ENCODE peak calls at places on chromosomes 5 and 9, in five cellular contexts. E is HCT116, U is GM12878, W is K562, F is HepG2. T is an unnamed sample.

GRCh38 chr9:36959681-36960574 is 74.1 kb downstream of the PAX5 start:
- DNase-seq in F (no peak), U (no peak), W (no peak), E (no peak), T (no peak)

GRCh38 chr5:158701406-158702177 is 398.1 kb downstream of the EBF1 start:
- DNase-seq in W (no peak), F (no peak), E (no peak), U (no peak), T (no peak)

GRCh38 chr5:139075066-139076050 is 122.8 kb downstream of the SIL1 start:
- DNase-seq in F (no peak), U (no peak), E (no peak), W (no peak), T (no peak)

GRCh38 chr5:878125-878524 is 14.5 kb downstream of the BRD9 start:
- DNase-seq in E (no peak), F (no peak), W (no peak), U (no peak), T (peak)

GRCh38 chr9:93436218-93436617 is 15.3 kb upstream of the FAM120A start:
- DNase-seq in U (no peak), E (no peak), F (no peak), W (no peak), T (no peak)

GRCh38 chr5:16521561-16522090 is 56.0 kb upstream of the ZNF622 start:
- DNase-seq in W (no peak), U (no peak), E (no peak), F (peak), T (no peak)

GRCh38 chr9:127949827-127950512 is 12.3 kb upstream of the DPM2 start:
- DNase-seq in F (peak), U (no peak), W (no peak), E (no peak), T (no peak)

GRCh38 chr9:94632736-94633135 is 6.6 kb downstream of the FBP1 start:
- DNase-seq in F (no peak), U (no peak), W (no peak), E (no peak), T (no peak)

GRCh38 chr9:4318741-4319140 is 18.9 kb upstream of the GLIS3 start:
- DNase-seq in U (no peak), E (no peak), W (no peak), F (no peak), T (no peak)

GRCh38 chr5:146369691-146370090 is 31.1 kb downstream of the POU4F3 start:
- DNase-seq in F (no peak), W (no peak), U (no peak), E (no peak), T (no peak)

GRCh38 chr5:141437208-141437607 is 6.9 kb downstream of the PCDHGA12 start:
- DNase-seq in F (no peak), W (no peak), U (no peak), E (no peak), T (no peak)

GRCh38 chr5:141434006-141434405 is 3.7 kb downstream of the PCDHGA12 start:
- DNase-seq in U (no peak), F (no peak), E (no peak), W (no peak), T (no peak)

GRCh38 chr5:141441571-141442170 is 11.4 kb downstream of the PCDHGA12 start:
- DNase-seq in W (no peak), E (no peak), U (no peak), F (no peak), T (no peak)

GRCh38 chr5:141439411-141440141 is 9.3 kb downstream of the PCDHGA12 start:
- DNase-seq in W (no peak), U (no peak), E (no peak), F (no peak), T (no peak)
- TF ChIP-seq JUND in W (no peak), U (no peak), E (no peak), F (no peak), T (no peak)

GRCh38 chr9:121656941-121657340 is 5.5 kb downstream of the DAB2IP start:
- DNase-seq in F (no peak), E (no peak), U (no peak), W (no peak), T (no peak)

GRCh38 chr9:121660876-121661275 is 9.4 kb downstream of the DAB2IP start:
- DNase-seq in U (no peak), E (no peak), W (no peak), F (no peak), T (no peak)

GRCh38 chr9:121660367-121660766 is 8.9 kb downstream of the DAB2IP start:
- DNase-seq in E (no peak), F (no peak), U (no peak), W (no peak), T (no peak)

GRCh38 chr9:121658591-121658990 is 7.2 kb downstream of the DAB2IP start:
- DNase-seq in F (no peak), U (no peak), W (no peak), E (no peak), T (no peak)

GRCh38 chr9:121658166-121658565 is 6.7 kb downstream of the DAB2IP start:
- DNase-seq in F (no peak), U (no peak), W (no peak), E (no peak), T (no peak)
- TF ChIP-seq CTCF in F (no peak), U (no peak), W (no peak), E (no peak), T (no peak)

GRCh38 chr5:134547579-134547978 is 22.1 kb downstream of the JADE2 start:
- DNase-seq in F (no peak), E (no peak), U (no peak), W (no peak), T (no peak)
- TF ChIP-seq JUND in F (no peak), E (no peak), U (no peak), W (no peak), T (peak)

GRCh38 chr5:88879724-88880123 is 3.3 kb downstream of the MEF2C start:
- DNase-seq in E (no peak), U (no peak), W (no peak), F (no peak), T (no peak)

GRCh38 chr5:88880196-88880595 is 2.8 kb downstream of the MEF2C start:
- DNase-seq in U (no peak), E (no peak), W (no peak), F (no peak), T (no peak)

GRCh38 chr5:88876714-88877113 is 6.3 kb downstream of the MEF2C start:
- DNase-seq in F (no peak), U (no peak), W (no peak), E (no peak), T (no peak)

GRCh38 chr5:88877826-88878225 is 5.2 kb downstream of the MEF2C start:
- DNase-seq in W (no peak), E (no peak), F (no peak), U (no peak), T (no peak)

DNA sequence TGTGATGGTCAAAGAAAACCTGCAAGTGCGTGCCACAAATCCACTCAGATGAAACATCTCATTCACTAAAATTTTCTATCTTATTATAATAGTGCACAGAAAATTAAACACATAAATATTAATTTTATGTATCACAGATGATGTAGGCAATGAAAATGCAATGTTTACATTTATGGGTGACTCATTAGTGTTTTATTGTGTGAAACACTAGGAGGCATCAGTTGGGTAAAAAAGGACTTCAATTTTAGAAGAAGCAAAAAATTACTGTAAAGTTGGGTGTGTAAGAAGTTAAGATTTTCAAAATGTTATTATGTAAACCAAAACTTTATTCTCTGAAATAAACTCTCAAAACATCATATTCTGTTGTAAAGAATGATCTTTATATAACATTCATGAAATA is 4.0 kb downstream of the MEF2C start:
- DNase-seq in F (no peak), U (no peak), W (no peak), E (no peak), T (no peak)
- TF ChIP-seq CTCF in F (no peak), U (no peak), W (no peak), E (no peak), T (peak)

DNA sequence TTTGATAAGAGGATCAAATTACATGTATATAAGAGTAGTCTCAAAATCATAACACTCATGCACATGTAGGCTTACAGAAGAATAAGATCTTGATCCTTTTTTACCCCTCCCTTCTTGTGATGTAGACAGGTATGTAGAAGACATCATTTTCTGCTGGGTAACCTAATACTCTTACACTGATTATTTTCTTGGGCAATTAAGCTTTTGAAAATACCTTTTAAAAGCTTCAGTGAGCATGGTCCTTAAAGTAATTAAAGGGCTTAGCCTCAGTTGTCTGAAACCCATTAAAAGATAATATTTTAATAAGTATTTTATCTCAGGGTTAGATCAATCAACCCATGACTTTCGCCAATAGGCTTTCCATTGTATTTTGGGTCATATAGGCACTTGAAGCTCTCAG is 50.6 kb downstream of the ALDH1A1 start:
- DNase-seq in W (no peak), F (no peak), E (no peak), U (no peak), T (no peak)
- TF ChIP-seq JUND in W (no peak), F (no peak), E (no peak), U (no peak), T (no peak)

DNA sequence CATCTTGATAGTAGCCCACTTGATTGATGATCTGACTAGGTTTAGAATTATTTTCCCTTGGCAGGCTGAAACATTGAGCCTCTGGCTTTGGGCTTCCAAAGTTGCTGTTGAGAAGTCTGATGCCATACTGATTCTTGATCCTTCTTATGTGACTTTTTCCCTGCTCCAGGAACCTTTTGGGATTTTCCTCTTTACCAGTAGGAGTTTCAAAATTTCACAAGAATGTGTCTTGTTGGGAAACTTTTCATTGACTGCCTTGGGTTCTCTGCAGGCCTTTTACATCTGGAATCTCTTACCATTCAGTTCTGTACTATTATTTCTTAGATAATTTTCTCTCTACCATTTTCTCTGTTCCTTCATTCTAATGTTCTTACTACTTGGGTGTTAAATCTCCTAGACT is 20.0 kb downstream of the STC2 start:
- DNase-seq in W (no peak), F (no peak), U (no peak), E (no peak), T (no peak)
- TF ChIP-seq CTCF in W (no peak), F (no peak), U (no peak), E (no peak), T (no peak)

DNA sequence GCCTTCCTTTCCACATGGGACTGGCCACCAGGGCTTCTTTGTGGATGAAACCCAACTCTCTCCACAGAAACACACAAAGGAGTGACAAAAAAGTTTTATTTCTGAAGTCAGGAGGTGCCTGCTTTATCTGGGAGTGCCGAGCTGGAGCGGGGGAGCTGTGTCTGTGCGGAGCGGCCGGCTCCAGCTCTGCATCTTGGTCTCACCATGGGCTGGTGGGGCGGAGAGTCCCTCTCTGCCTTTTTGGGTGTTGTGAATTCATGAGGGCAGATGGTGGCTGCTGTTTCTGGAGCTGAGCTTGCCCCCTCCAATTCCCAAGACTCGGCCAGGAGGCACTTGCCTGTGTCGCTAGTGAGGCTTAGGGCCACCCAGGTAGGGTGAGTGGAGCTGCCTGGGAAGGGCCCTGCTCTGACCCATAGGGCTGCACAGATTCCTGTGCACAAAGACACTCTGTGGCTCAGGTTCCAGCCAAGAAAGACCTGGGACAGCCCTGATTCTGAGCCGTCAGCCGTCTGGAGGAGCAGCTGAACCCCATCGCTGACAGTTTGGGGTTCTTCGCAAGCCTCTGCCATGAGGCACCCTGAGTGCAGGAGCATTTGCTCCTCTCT is 1.4 kb downstream of the DBH start:
- DNase-seq in F (no peak), W (no peak), U (no peak), E (no peak), T (peak)
- TF ChIP-seq JUND in F (no peak), W (no peak), U (no peak), E (no peak), T (no peak)

DNA sequence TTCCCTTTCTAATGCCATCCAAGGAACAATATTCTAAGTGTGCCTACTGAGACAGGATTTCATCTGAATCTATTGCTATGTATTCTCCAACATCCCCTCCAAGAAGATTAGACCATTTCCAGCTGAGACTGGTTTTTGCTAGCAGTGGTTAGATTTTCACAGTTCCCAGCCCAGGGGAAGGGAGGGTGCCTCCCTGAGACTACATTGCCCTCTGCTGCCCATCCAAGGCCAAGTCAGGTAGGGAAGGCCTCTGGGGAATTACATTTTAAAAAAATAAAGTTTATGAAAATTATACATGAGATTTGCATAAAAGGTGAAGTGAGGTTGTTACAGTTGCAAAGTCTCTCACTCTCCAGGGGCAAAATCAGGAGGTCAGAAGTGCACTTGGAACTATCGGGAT is 28.0 kb upstream of the SYK start:
- DNase-seq in W (peak), F (no peak), E (no peak), U (no peak), T (peak)
- TF ChIP-seq CTCF in W (peak), F (peak), E (peak), U (peak), T (peak)

DNA sequence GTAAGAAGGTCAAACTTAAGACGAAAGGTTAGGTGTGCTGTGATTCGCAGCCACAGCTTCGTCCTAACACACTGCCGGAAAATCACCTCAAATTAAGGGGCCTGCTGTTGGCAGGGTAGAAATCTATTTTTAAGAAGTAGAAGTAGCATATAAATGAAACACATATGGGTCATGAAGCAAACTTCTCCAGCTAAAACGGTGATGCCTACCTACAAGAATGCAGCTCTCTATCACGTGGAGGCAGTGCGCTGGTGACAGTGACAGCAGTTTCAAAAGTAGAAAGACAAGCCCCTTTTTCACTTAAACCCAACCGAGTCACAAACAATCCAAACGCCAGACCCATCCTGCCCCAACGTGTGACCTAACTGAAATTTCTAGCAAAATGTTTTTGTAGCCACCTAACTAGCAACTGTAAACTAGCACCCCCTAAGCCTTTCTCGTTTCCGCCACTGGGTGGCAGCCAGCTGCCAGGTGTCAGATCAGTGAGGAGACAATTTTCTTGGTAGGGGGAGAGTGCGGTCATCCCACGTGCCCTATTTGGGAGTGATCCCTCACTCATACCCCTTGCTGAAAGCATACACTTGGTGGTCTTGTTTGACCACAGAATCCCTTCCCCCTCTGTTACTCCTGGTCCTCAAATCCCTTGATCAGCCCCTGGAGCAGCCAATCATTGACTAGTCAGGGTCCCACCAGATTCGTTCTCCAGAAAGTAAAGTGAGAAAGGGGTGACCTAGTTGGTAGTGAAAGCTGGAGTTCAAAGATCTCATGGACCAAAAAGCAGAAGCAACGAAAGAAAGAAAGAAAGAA is 71.8 kb upstream of the MAMDC2 start:
- DNase-seq in F (peak), U (no peak), E (peak), W (peak), T (peak)
- TF ChIP-seq JUND in F (no peak), U (no peak), E (no peak), W (no peak), T (no peak)